ENCODE peak calls at places on chromosomes 3 and 15, in five cellular contexts. One of them, this sample, is unnamed.
A peak's percentile ranks its signal among the peaks of the same experiment; 100 is the strongest.

GRCh38 chr3:189689625-189690024 is 58.4 kb downstream of the TP63 start:
- DNase-seq in HEK293T: no peak
- DNase-seq in HCT116: no peak
- DNase-seq in K562: no peak
- DNase-seq in WTC11: no peak
- DNase-seq in this sample: no peak

GRCh38 chr3:100775669-100776068 is 66.4 kb downstream of the TFG start:
- DNase-seq in HEK293T: no peak
- DNase-seq in HCT116: no peak
- DNase-seq in K562: no peak
- DNase-seq in WTC11: no peak
- DNase-seq in this sample: no peak

GRCh38 chr15:32838820-32839219 is 121.0 kb downstream of the GREM1 start:
- DNase-seq in HEK293T: no peak
- DNase-seq in HCT116: no peak
- DNase-seq in K562: no peak
- DNase-seq in WTC11: no peak
- DNase-seq in this sample: peak; percentile 71

GRCh38 chr15:51575775-51576174 is 46.8 kb downstream of the DMXL2 start:
- DNase-seq in HEK293T: no peak
- DNase-seq in HCT116: no peak
- DNase-seq in K562: no peak
- DNase-seq in WTC11: no peak
- DNase-seq in this sample: no peak

GRCh38 chr3:129591932-129592331 is 14.5 kb downstream of the PLXND1 start:
- DNase-seq in HEK293T: no peak
- DNase-seq in HCT116: no peak
- DNase-seq in K562: no peak
- DNase-seq in WTC11: no peak
- DNase-seq in this sample: no peak

GRCh38 chr3:47324278-47324865 is 41.6 kb downstream of the KLHL18 start:
- DNase-seq in HEK293T: peak; percentile 76
- DNase-seq in HCT116: peak; percentile 48
- DNase-seq in K562: peak; percentile 77
- DNase-seq in WTC11: peak; percentile 68
- DNase-seq in this sample: peak; percentile 63

GRCh38 chr3:40780341-40780800 is 255.6 kb downstream of the ZNF621 start:
- DNase-seq in HEK293T: no peak
- DNase-seq in HCT116: no peak
- DNase-seq in K562: no peak
- DNase-seq in WTC11: no peak
- DNase-seq in this sample: peak; percentile 46

GRCh38 chr15:52421029-52421428 is 107.7 kb downstream of the MYO5A start:
- DNase-seq in HEK293T: no peak
- DNase-seq in HCT116: no peak
- DNase-seq in K562: no peak
- DNase-seq in WTC11: no peak
- DNase-seq in this sample: no peak

GRCh38 chr15:89114974-89115373 is 26.7 kb downstream of the ABHD2 start:
- DNase-seq in HEK293T: no peak
- DNase-seq in HCT116: no peak
- DNase-seq in K562: no peak
- DNase-seq in WTC11: no peak
- DNase-seq in this sample: no peak

GRCh38 chr3:21673393-21673792 is 77.6 kb downstream of the ZNF385D start:
- DNase-seq in HEK293T: no peak
- DNase-seq in HCT116: no peak
- DNase-seq in K562: no peak
- DNase-seq in WTC11: no peak
- DNase-seq in this sample: no peak

GRCh38 chr3:17678116-17678741 is 64.2 kb downstream of the TBC1D5 start:
- DNase-seq in HEK293T: no peak
- DNase-seq in HCT116: no peak
- DNase-seq in K562: no peak
- DNase-seq in WTC11: no peak
- DNase-seq in this sample: no peak

GRCh38 chr15:65287515-65287845 is 797 bp upstream of the PARP16 start:
- DNase-seq in HEK293T: no peak
- DNase-seq in HCT116: no peak
- DNase-seq in K562: peak; percentile 2
- DNase-seq in WTC11: no peak
- DNase-seq in this sample: no peak

GRCh38 chr3:127037971-127038446 is 55.1 kb downstream of the PLXNA1 start:
- DNase-seq in HEK293T: no peak
- DNase-seq in HCT116: no peak
- DNase-seq in K562: no peak
- DNase-seq in WTC11: no peak
- DNase-seq in this sample: no peak

GRCh38 chr15:99911824-99912223 is 178.6 kb upstream of the LYSMD4 start:
- DNase-seq in HEK293T: no peak
- DNase-seq in HCT116: no peak
- DNase-seq in K562: no peak
- DNase-seq in WTC11: no peak
- DNase-seq in this sample: no peak

GRCh38 chr3:119025390-119025789 is 9.3 kb downstream of the IGSF11 start:
- DNase-seq in HEK293T: no peak
- DNase-seq in HCT116: no peak
- DNase-seq in K562: no peak
- DNase-seq in WTC11: no peak
- DNase-seq in this sample: no peak

GRCh38 chr3:89876116-89876515 is 768.7 kb downstream of the EPHA3 start:
- DNase-seq in HEK293T: no peak
- DNase-seq in HCT116: no peak
- DNase-seq in K562: no peak
- DNase-seq in WTC11: no peak
- DNase-seq in this sample: no peak

GRCh38 chr15:81754078-81754477 is 291.7 kb downstream of the MEX3B start:
- DNase-seq in HEK293T: no peak
- DNase-seq in HCT116: no peak
- DNase-seq in K562: no peak
- DNase-seq in WTC11: no peak
- DNase-seq in this sample: no peak

GRCh38 chr3:149657458-149657795 is 398 bp downstream of the WWTR1 start:
- DNase-seq in HEK293T: no peak
- DNase-seq in HCT116: no peak
- DNase-seq in K562: no peak
- DNase-seq in WTC11: no peak
- DNase-seq in this sample: no peak

GRCh38 chr3:4707324-4707723 is 214.2 kb downstream of the ITPR1 start:
- DNase-seq in HEK293T: no peak
- DNase-seq in HCT116: no peak
- DNase-seq in K562: no peak
- DNase-seq in WTC11: no peak
- DNase-seq in this sample: no peak

GRCh38 chr3:158649791-158650190 is 5.5 kb downstream of the GFM1 start:
- DNase-seq in HEK293T: no peak
- DNase-seq in HCT116: no peak
- DNase-seq in K562: peak; percentile 22
- DNase-seq in WTC11: no peak
- DNase-seq in this sample: peak; percentile 46

GRCh38 chr3:38985581-38985980 is 66.2 kb downstream of the SCN11A start:
- DNase-seq in HEK293T: no peak
- DNase-seq in HCT116: no peak
- DNase-seq in K562: no peak
- DNase-seq in WTC11: no peak
- DNase-seq in this sample: no peak

GRCh38 chr15:74964794-74965193 is 8.2 kb upstream of the RPP25 start:
- DNase-seq in HEK293T: no peak
- DNase-seq in HCT116: no peak
- DNase-seq in K562: no peak
- DNase-seq in WTC11: no peak
- DNase-seq in this sample: no peak

GRCh38 chr3:171892457-171892856 is 49.3 kb downstream of the TMEM212 start:
- DNase-seq in HEK293T: no peak
- DNase-seq in HCT116: no peak
- DNase-seq in K562: no peak
- DNase-seq in WTC11: no peak
- DNase-seq in this sample: no peak

GRCh38 chr3:178200316-178200715 is 335.9 kb upstream of the KCNMB2 start:
- DNase-seq in HEK293T: no peak
- DNase-seq in HCT116: no peak
- DNase-seq in K562: no peak
- DNase-seq in WTC11: no peak
- DNase-seq in this sample: no peak

GRCh38 chr3:61699622-61700021 is 138.3 kb downstream of the PTPRG start:
- DNase-seq in HEK293T: no peak
- DNase-seq in HCT116: no peak
- DNase-seq in K562: no peak
- DNase-seq in WTC11: no peak
- DNase-seq in this sample: no peak

GRCh38 chr3:105513042-105513441 is 146.3 kb downstream of the ALCAM start:
- DNase-seq in HEK293T: no peak
- DNase-seq in HCT116: no peak
- DNase-seq in K562: no peak
- DNase-seq in WTC11: no peak
- DNase-seq in this sample: no peak

GRCh38 chr3:11850003-11850402 is 3.3 kb upstream of the TAMM41 start:
- DNase-seq in HEK293T: no peak
- DNase-seq in HCT116: no peak
- DNase-seq in K562: no peak
- DNase-seq in WTC11: no peak
- DNase-seq in this sample: no peak

GRCh38 chr3:43082457-43082856 is 23.4 kb downstream of the POMGNT2 start:
- DNase-seq in HEK293T: no peak
- DNase-seq in HCT116: no peak
- DNase-seq in K562: no peak
- DNase-seq in WTC11: no peak
- DNase-seq in this sample: no peak

GRCh38 chr3:87503901-87504498 is 227.6 kb upstream of the POU1F1 start:
- DNase-seq in HEK293T: peak; percentile 63
- DNase-seq in HCT116: peak; percentile 75
- DNase-seq in K562: peak; percentile 39
- DNase-seq in WTC11: no peak
- DNase-seq in this sample: peak; percentile 60

GRCh38 chr3:116155830-116156229 is 289.5 kb downstream of the LSAMP start:
- DNase-seq in HEK293T: no peak
- DNase-seq in HCT116: no peak
- DNase-seq in K562: no peak
- DNase-seq in WTC11: no peak
- DNase-seq in this sample: no peak

GRCh38 chr15:99474041-99474906 is 91.5 kb upstream of the MEF2A start:
- DNase-seq in HEK293T: no peak
- DNase-seq in HCT116: no peak
- DNase-seq in K562: no peak
- DNase-seq in WTC11: no peak
- DNase-seq in this sample: no peak

GRCh38 chr3:114223146-114223545 is 14.2 kb downstream of the ZNF80 start:
- DNase-seq in HEK293T: no peak
- DNase-seq in HCT116: no peak
- DNase-seq in K562: no peak
- DNase-seq in WTC11: no peak
- DNase-seq in this sample: no peak

GRCh38 chr15:55552926-55553325 is 35.2 kb downstream of the PYGO1 start:
- DNase-seq in HEK293T: no peak
- DNase-seq in HCT116: no peak
- DNase-seq in K562: no peak
- DNase-seq in WTC11: peak; percentile 16
- DNase-seq in this sample: peak; percentile 15

GRCh38 chr3:53780806-53781205 is 65.4 kb downstream of the CHDH start:
- DNase-seq in HEK293T: no peak
- DNase-seq in HCT116: no peak
- DNase-seq in K562: no peak
- DNase-seq in WTC11: no peak
- DNase-seq in this sample: no peak

GRCh38 chr3:45524605-45525004 is 69.9 kb upstream of the LIMD1 start:
- DNase-seq in HEK293T: no peak
- DNase-seq in HCT116: no peak
- DNase-seq in K562: no peak
- DNase-seq in WTC11: no peak
- DNase-seq in this sample: no peak

GRCh38 chr15:52191207-52191606 is at the start of gene GNB5:
- DNase-seq in HEK293T: no peak
- DNase-seq in HCT116: no peak
- DNase-seq in K562: no peak
- DNase-seq in WTC11: peak; percentile 20
- DNase-seq in this sample: no peak

GRCh38 chr3:15610083-15610482 is 8.5 kb downstream of the BTD start:
- DNase-seq in HEK293T: no peak
- DNase-seq in HCT116: peak; percentile 21
- DNase-seq in K562: no peak
- DNase-seq in WTC11: no peak
- DNase-seq in this sample: peak; percentile 63

GRCh38 chr3:194871143-194871863 is 185.6 kb downstream of the FAM43A start:
- DNase-seq in HEK293T: peak; percentile 24
- DNase-seq in HCT116: peak; percentile 60
- DNase-seq in K562: no peak
- DNase-seq in WTC11: peak; percentile 19
- DNase-seq in this sample: no peak

GRCh38 chr3:8458711-8459110 is 42.9 kb upstream of the LMCD1 start:
- DNase-seq in HEK293T: no peak
- DNase-seq in HCT116: no peak
- DNase-seq in K562: no peak
- DNase-seq in WTC11: no peak
- DNase-seq in this sample: no peak
- TF ChIP-seq SP1 in HEK293T: no peak
- TF ChIP-seq SP1 in HCT116: no peak
- TF ChIP-seq SP1 in K562: no peak
- TF ChIP-seq SP1 in WTC11: no peak
- TF ChIP-seq SP1 in this sample: no peak

GRCh38 chr3:135895106-135895733 is 70.3 kb upstream of the PPP2R3A start:
- DNase-seq in HEK293T: peak; percentile 63
- DNase-seq in HCT116: peak; percentile 72
- DNase-seq in K562: peak; percentile 44
- DNase-seq in WTC11: peak; percentile 84
- DNase-seq in this sample: peak; percentile 49
- TF ChIP-seq SP1 in HEK293T: no peak
- TF ChIP-seq SP1 in HCT116: no peak
- TF ChIP-seq SP1 in K562: no peak
- TF ChIP-seq SP1 in WTC11: no peak
- TF ChIP-seq SP1 in this sample: no peak

GRCh38 chr3:69774029-69774428 is 34.8 kb downstream of the MITF start:
- DNase-seq in HEK293T: no peak
- DNase-seq in HCT116: no peak
- DNase-seq in K562: no peak
- DNase-seq in WTC11: no peak
- DNase-seq in this sample: no peak
- TF ChIP-seq SP1 in HEK293T: no peak
- TF ChIP-seq SP1 in HCT116: no peak
- TF ChIP-seq SP1 in K562: no peak
- TF ChIP-seq SP1 in WTC11: no peak
- TF ChIP-seq SP1 in this sample: no peak

GRCh38 chr15:83786336-83786735 is 132.4 kb downstream of the ADAMTSL3 start:
- DNase-seq in HEK293T: no peak
- DNase-seq in HCT116: no peak
- DNase-seq in K562: no peak
- DNase-seq in WTC11: no peak
- DNase-seq in this sample: no peak

GRCh38 chr15:83784975-83785374 is 131.1 kb downstream of the ADAMTSL3 start:
- DNase-seq in HEK293T: no peak
- DNase-seq in HCT116: no peak
- DNase-seq in K562: no peak
- DNase-seq in WTC11: no peak
- DNase-seq in this sample: no peak

GRCh38 chr15:83783227-83783626 is 129.3 kb downstream of the ADAMTSL3 start:
- DNase-seq in HEK293T: no peak
- DNase-seq in HCT116: no peak
- DNase-seq in K562: no peak
- DNase-seq in WTC11: no peak
- DNase-seq in this sample: no peak
- TF ChIP-seq SP1 in HEK293T: no peak
- TF ChIP-seq SP1 in HCT116: no peak
- TF ChIP-seq SP1 in K562: no peak
- TF ChIP-seq SP1 in WTC11: no peak
- TF ChIP-seq SP1 in this sample: no peak

This sample was measured in HepG2.